ENCODE peak calls at places on chromosome 12, in ten cellular contexts. Q, U, L, W, R, H, Z, C, J and K are unnamed samples. For H3K36me3, the result is how much of the 10 kb centered on the place peaks cover.

GRCh38 chr12:3117628-3118027 is 40.4 kb downstream of the TSPAN9 start:
- DNase-seq in C (no peak), H (peak), R (no peak), J (no peak), U (no peak), L (no peak), W (no peak), Z (no peak), Q (no peak), K (no peak)

GRCh38 chr12:13609874-13610273 is 371.5 kb downstream of the GRIN2B start:
- DNase-seq in L (no peak), W (no peak), U (no peak), Q (no peak), Z (no peak), H (no peak), R (no peak), J (no peak), C (no peak), K (no peak)

GRCh38 chr12:96247567-96247962 is 53.4 kb downstream of the ELK3 start:
- DNase-seq in Z (no peak), Q (no peak), L (no peak), U (no peak), H (no peak), R (no peak), C (no peak), J (no peak), W (no peak), K (peak)

GRCh38 chr12:55771736-55772135 is 28.8 kb downstream of the GDF11 start:
- DNase-seq in Q (no peak), R (no peak), Z (no peak), C (no peak), J (no peak), U (no peak), W (no peak), L (no peak), H (no peak), K (no peak)

GRCh38 chr12:52740591-52740990 is 36.6 kb downstream of the KRT76 start:
- DNase-seq in C (no peak), L (no peak), Q (no peak), W (no peak), U (no peak), Z (no peak), J (no peak), R (no peak), H (peak), K (no peak)

GRCh38 chr12:64252708-64253107 is 30.6 kb upstream of the KICS2 start:
- DNase-seq in W (no peak), C (no peak), R (no peak), U (no peak), J (no peak), L (no peak), Z (no peak), Q (no peak), H (peak), K (no peak)

GRCh38 chr12:50196537-50196936 is 29.4 kb upstream of the CERS5 start:
- DNase-seq in Z (no peak), J (no peak), Q (no peak), C (no peak), R (no peak), L (no peak), W (no peak), U (no peak), H (no peak), K (no peak)

GRCh38 chr12:104604070-104604994 is 147.6 kb downstream of the CHST11 start:
- DNase-seq in R (peak), U (peak), L (peak), C (peak), Z (peak), Q (peak), H (peak), J (peak), W (peak), K (peak)

GRCh38 chr12:51247523-51248206 is 9.0 kb downstream of the DAZAP2 start:
- DNase-seq in L (no peak), R (no peak), U (no peak), J (no peak), W (no peak), H (no peak), Z (no peak), Q (no peak), C (no peak), K (peak)

GRCh38 chr12:1928439-1929121 is 10.1 kb upstream of the CACNA2D4 start:
- DNase-seq in H (no peak), W (peak), Q (peak), J (no peak), R (peak), Z (no peak), U (no peak), L (no peak), C (no peak), K (peak)

GRCh38 chr12:44143170-44143569 is 307.3 kb downstream of the TMEM117 start:
- DNase-seq in U (no peak), W (no peak), C (no peak), R (no peak), J (no peak), Q (no peak), Z (no peak), L (no peak), H (no peak), K (no peak)

GRCh38 chr12:118537481-118537917 is 161.1 kb downstream of the SUDS3 start:
- DNase-seq in J (no peak), W (no peak), R (no peak), U (no peak), L (no peak), H (no peak), Q (no peak), Z (no peak), C (no peak), K (peak)

GRCh38 chr12:78085562-78086182 is 255.0 kb downstream of the NAV3 start:
- DNase-seq in Z (no peak), W (no peak), Q (no peak), J (no peak), L (no peak), U (no peak), R (no peak), H (peak), C (no peak), K (no peak)

GRCh38 chr12:102976609-102977280 is 19.3 kb downstream of the ASCL1 start:
- DNase-seq in Z (no peak), L (no peak), U (no peak), H (no peak), R (no peak), J (no peak), Q (no peak), C (no peak), W (no peak), K (no peak)

GRCh38 chr12:38588618-38589309 is 272.2 kb downstream of the ALG10B start:
- DNase-seq in Q (no peak), U (no peak), W (no peak), J (no peak), R (no peak), C (no peak), Z (no peak), H (peak), L (no peak), K (no peak)

GRCh38 chr12:116996058-116996457 is 85.3 kb downstream of the FBXW8 start:
- DNase-seq in Q (no peak), C (no peak), R (no peak), U (no peak), J (no peak), W (no peak), Z (no peak), H (peak), L (no peak), K (no peak)

GRCh38 chr12:1356285-1356684 is 238.1 kb downstream of the FBXL14 start:
- DNase-seq in Q (no peak), C (no peak), R (no peak), L (no peak), W (no peak), Z (no peak), J (no peak), H (no peak), U (no peak), K (no peak)

GRCh38 chr12:51011960-51012359 is 14.2 kb downstream of the SLC11A2 start:
- DNase-seq in L (no peak), W (peak), J (no peak), Z (no peak), R (no peak), C (no peak), H (no peak), Q (no peak), U (no peak), K (no peak)

GRCh38 chr12:110501378-110501721 is 561 bp downstream of the VPS29 start:
- DNase-seq in R (peak), C (peak), J (no peak), Z (no peak), U (no peak), W (no peak), H (peak), Q (no peak), L (peak), K (peak)

GRCh38 chr12:94570161-94570560 is 80.2 kb downstream of the TMCC3 start:
- DNase-seq in L (no peak), J (peak), H (peak), U (no peak), Q (no peak), R (no peak), C (no peak), Z (no peak), W (no peak), K (no peak)

GRCh38 chr12:24496755-24497154 is 452.1 kb downstream of the BCAT1 start:
- DNase-seq in R (no peak), J (no peak), H (peak), Z (no peak), C (no peak), Q (no peak), U (no peak), W (no peak), L (no peak), K (no peak)

GRCh38 chr12:7131502-7131866 is 1.3 kb downstream of the CLSTN3 start:
- DNase-seq in C (no peak), U (no peak), Z (peak), L (no peak), R (no peak), Q (no peak), W (no peak), J (no peak), H (no peak), K (no peak)

GRCh38 chr12:68159681-68160304 is at the start of gene IFNG:
- DNase-seq in W (no peak), C (no peak), L (no peak), Q (no peak), H (no peak), J (no peak), Z (peak), U (peak), R (no peak), K (no peak)

DNA sequence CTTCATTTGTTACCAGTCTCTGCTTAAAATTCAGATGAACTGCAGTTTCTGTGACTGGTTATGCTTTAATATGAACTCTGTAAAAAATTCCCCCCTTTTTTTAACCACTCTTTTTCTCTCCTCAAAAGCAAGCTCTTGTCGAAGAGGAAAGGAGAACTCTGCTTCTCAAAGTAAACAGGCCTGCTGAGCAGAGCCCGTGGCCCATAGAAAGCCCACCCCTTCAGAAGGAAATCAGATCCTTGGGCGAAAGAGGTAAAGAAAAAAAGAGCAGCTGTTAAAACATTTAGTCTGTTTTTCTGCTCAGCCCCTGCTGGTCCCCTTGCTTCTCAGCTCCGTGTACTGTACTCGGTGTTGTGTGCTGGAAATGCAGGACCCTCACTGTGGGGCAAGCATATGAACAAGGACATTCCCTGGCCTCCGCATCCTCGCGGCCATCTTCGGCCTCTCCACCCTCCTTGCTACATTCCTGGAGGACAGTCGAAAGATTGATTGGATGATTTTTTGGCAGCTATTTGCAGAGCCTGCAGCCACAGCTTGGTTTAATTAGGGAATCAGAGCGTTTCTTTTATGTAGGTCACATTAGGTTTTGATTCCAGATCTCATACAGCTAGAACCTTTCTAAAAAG is 164.6 kb upstream of the LRIG3 start:
- DNase-seq in Z (no peak), H (peak), C (no peak), W (no peak), J (no peak), R (no peak), Q (peak), L (peak), U (no peak), K (peak)
- H3K4me3 ChIP-seq in Z (no peak), H (no peak), C (no peak), W (no peak), J (no peak), R (no peak), Q (no peak), L (no peak), U (no peak), K (no peak)

GRCh38 chr12:23139026-23139425 is 514.1 kb downstream of the ETNK1 start:
- DNase-seq in Z (no peak), Q (no peak), H (no peak), J (no peak), L (no peak), R (no peak), U (no peak), C (no peak), W (no peak), K (no peak)

GRCh38 chr12:23141335-23141734 is 516.4 kb downstream of the ETNK1 start:
- DNase-seq in J (no peak), H (no peak), L (no peak), Z (no peak), C (no peak), R (no peak), Q (no peak), U (no peak), W (no peak), K (no peak)

DNA sequence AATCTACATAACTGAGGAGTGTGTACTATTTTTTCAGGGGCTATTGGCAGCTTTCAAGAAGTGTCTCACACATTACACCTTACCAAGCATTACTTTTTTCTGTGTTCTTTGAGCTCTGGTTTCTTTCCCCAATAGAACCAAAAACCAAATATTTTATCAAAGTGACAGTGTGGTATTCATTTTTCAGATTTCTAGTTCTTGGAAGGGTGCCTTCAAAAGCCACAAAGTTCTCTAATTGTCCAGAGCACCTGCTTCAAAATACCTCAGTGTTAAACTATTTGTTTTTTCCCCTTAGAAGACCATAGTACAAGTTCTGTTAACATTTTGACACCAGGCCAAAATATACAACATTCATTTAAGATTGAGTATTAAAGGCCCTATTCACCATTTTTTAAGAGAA is 515.7 kb downstream of the ETNK1 start:
- DNase-seq in U (no peak), H (no peak), L (no peak), W (no peak), Z (no peak), Q (no peak), R (no peak), J (no peak), C (no peak), K (no peak)
- H3K36me3 ChIP-seq in U (under half), H (under half), L (under half), W (under half), Z (under half), Q (under half), R (under half), J (under half), C (under half), K (under half)

GRCh38 chr12:131946757-131947156 is 3.0 kb upstream of the EP400 start:
- DNase-seq in R (no peak), H (no peak), C (no peak), W (peak), Z (no peak), L (no peak), J (no peak), Q (no peak), U (no peak), K (peak)

GRCh38 chr12:131948166-131948712 is 1.5 kb upstream of the EP400 start:
- DNase-seq in J (no peak), C (no peak), R (no peak), H (peak), L (no peak), Q (no peak), Z (no peak), U (no peak), W (no peak), K (no peak)

GRCh38 chr12:131947482-131948027 is 2.2 kb upstream of the EP400 start:
- DNase-seq in L (no peak), J (no peak), Z (no peak), C (no peak), Q (peak), R (no peak), W (peak), H (no peak), U (no peak), K (peak)

GRCh38 chr12:131949431-131950181 is at the start of gene EP400:
- DNase-seq in Z (peak), Q (peak), C (peak), L (peak), R (peak), U (peak), J (peak), W (peak), H (peak), K (peak)

DNA sequence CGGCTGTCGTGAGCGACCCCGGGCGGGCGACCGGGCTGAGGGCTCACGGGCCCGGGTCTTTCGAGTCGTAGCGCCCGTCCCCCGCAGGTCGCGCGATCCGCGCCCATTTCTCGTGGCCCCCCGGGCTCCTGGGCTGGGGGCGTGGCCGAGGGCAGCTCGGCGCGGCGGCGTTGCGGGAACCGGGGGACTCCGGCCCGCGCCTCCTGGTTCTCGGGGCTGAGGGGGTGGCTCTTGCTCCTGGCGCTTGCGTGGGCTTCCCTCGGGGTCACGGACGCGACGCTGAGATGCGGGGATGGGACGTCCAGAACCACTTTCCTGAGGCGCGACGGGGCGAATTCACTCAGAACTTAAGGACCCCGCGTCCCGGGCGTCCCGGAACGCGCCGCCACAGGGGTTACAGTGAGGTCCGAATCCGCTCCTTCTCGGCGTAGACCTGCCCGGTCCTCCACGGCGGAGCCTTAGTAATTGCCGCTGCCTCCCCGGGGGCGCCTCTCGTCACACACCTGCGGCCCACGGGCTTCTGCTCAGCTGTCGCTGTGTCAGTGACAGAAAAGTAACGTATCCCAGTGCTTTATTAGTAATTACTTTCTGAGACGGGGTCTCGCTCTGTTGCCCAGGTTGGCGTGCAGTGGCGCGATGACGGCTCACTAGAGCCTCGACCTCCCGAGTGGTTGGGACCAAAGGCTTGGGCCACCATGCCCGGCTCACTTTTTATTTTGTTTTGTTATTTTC is 606 bp downstream of the EP400 start:
- DNase-seq in R (peak), H (peak), Q (peak), Z (peak), L (no peak), C (peak), U (peak), W (peak), J (no peak), K (peak)
- H3K4me3 ChIP-seq in R (peak), H (peak), Q (peak), Z (peak), L (peak), C (peak), U (peak), W (peak), J (peak), K (peak)

DNA sequence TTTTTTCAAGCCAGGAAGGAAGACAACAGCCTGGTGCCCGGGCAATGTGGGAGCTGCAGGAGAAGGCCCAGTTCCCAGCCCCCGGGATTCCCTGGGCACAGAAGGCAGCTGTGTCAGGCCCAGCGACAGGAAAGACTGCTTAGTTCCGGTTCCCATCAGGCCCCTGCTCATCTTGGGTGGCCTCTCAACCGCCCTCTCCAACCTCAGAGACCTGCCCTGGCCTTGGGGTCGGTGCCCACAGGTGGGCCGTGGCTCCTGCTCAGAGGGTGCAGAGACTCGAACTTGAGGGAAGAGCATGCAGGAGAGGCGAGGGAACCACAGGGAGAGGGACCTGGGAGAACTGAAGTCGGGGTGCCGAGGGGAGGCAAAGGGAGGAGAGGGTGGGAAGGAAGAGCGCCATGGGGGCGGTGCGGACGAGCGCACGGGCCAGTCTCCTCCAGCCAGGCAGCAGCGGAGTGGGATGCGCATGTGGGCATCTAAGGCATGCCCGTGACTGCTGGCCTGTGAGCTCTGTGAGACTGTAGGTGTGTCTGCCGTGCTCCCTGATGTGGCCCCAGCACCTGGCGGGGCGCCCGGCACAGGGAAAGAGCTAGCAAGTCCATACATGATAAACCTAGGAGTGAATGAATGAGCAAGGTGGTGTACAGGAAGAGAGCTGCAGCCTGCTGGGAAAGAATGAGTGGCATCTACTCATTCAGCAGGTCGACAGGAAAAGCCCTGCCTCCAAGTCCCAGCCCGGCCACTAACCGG is 42.7 kb downstream of the SSH1 start:
- DNase-seq in Q (no peak), Z (no peak), U (no peak), W (no peak), L (no peak), H (no peak), J (no peak), C (no peak), R (no peak), K (peak)
- H3K36me3 ChIP-seq in Q (under half), Z (under half), U (under half), W (half or more), L (under half), H (under half), J (under half), C (under half), R (under half), K (under half)